ENCODE peak calls at places on chromosomes 13 and 19, in nine cellular contexts. G is mammary epithelial cell, B is endodermal cell, P is uterus, L is tibial artery, N is left ventricle myocardium inferior, F is mucosa of descending colon, X is fibroblast of lung, T is hepatocyte. U is an unnamed sample. For H3K4me1, the result is how much of the 10 kb centered on the place peaks cover.

GRCh38 chr13:39038569-39038898 is 278 bp downstream of the NHLRC3 start:
- DNase-seq in L (no peak), P (peak), X (no peak), G (peak), B (no peak), T (no peak), N (no peak), F (peak), U (no peak)

GRCh38 chr13:58573742-58574141 is 942.2 kb downstream of the PCDH17 start:
- DNase-seq in L (no peak), T (no peak), N (no peak), G (no peak), F (no peak), X (no peak), P (no peak), B (no peak), U (no peak)

GRCh38 chr19:32875428-32875827 is 5.9 kb upstream of the SLC7A9 start:
- DNase-seq in X (no peak), T (no peak), B (peak), F (peak), N (no peak), G (no peak), L (no peak), P (no peak), U (no peak)

GRCh38 chr13:44626176-44626575 is 50.0 kb upstream of the TSC22D1 start:
- DNase-seq in G (no peak), B (no peak), X (no peak), N (no peak), P (no peak), T (no peak), L (no peak), F (no peak), U (no peak)

GRCh38 chr13:110216403-110217041 is 90.4 kb downstream of the COL4A1 start:
- DNase-seq in L (no peak), F (no peak), N (no peak), G (no peak), X (peak), T (no peak), P (peak), B (no peak), U (no peak)

GRCh38 chr13:114111577-114111976 is 20.8 kb downstream of the RASA3 start:
- DNase-seq in F (peak), N (no peak), B (peak), T (no peak), X (peak), G (no peak), P (peak), L (peak), U (no peak)

GRCh38 chr19:7762719-7763293 is at the start of gene CLEC4M:
- DNase-seq in L (no peak), T (no peak), N (no peak), P (no peak), F (no peak), B (peak), G (no peak), X (no peak), U (no peak)

GRCh38 chr19:10173527-10173926 is 21.2 kb downstream of the DNMT1 start:
- DNase-seq in P (no peak), G (peak), F (no peak), L (no peak), T (no peak), X (peak), B (no peak), N (no peak), U (no peak)

GRCh38 chr19:31344403-31344802 is 4.8 kb downstream of the TSHZ3 start:
- DNase-seq in P (peak), F (no peak), L (no peak), N (no peak), G (no peak), X (no peak), B (peak), T (no peak), U (no peak)

GRCh38 chr13:21371011-21371410 is 88.1 kb downstream of the ZDHHC20 start:
- DNase-seq in B (no peak), X (peak), P (no peak), T (no peak), F (no peak), G (no peak), L (no peak), N (no peak), U (peak)

GRCh38 chr13:95245072-95245471 is 56.2 kb downstream of the ABCC4 start:
- DNase-seq in L (no peak), G (no peak), P (no peak), X (no peak), F (no peak), B (no peak), N (no peak), T (no peak), U (no peak)

GRCh38 chr13:57633950-57634828 is 2.6 kb downstream of the PCDH17 start:
- DNase-seq in X (no peak), B (peak), L (peak), G (no peak), T (peak), N (no peak), F (no peak), P (no peak), U (no peak)

GRCh38 chr19:3576696-3577443 is 4.1 kb downstream of the HMG20B start:
- DNase-seq in L (no peak), B (peak), F (peak), P (peak), N (peak), T (peak), X (peak), G (no peak), U (peak)

GRCh38 chr13:20188649-20189553 is 3.8 kb downstream of the GJB2 start:
- DNase-seq in L (no peak), N (no peak), P (no peak), X (no peak), F (peak), T (no peak), G (no peak), B (peak), U (no peak)

GRCh38 chr13:93098972-93099371 is 127.6 kb upstream of the GPC6 start:
- DNase-seq in F (no peak), T (peak), G (no peak), X (no peak), P (no peak), N (no peak), L (no peak), B (no peak), U (no peak)

GRCh38 chr13:112073245-112074138 is 6.5 kb downstream of the SOX1 start:
- DNase-seq in N (no peak), G (no peak), L (no peak), B (peak), T (no peak), F (no peak), X (no peak), P (no peak), U (peak)

GRCh38 chr13:108495686-108496363 is 133.6 kb upstream of the MYO16 start:
- DNase-seq in G (no peak), X (peak), P (no peak), L (no peak), B (peak), N (no peak), F (no peak), T (peak), U (peak)

GRCh38 chr13:48402325-48402962 is 10.5 kb downstream of the LPAR6 start:
- DNase-seq in N (no peak), F (no peak), X (no peak), T (no peak), L (no peak), G (peak), P (no peak), B (no peak), U (no peak)

GRCh38 chr19:36488816-36489138 is 584 bp downstream of the ZNF566 start:
- DNase-seq in F (no peak), P (no peak), T (peak), G (no peak), N (no peak), B (no peak), L (peak), X (peak), U (peak)

GRCh38 chr13:41107584-41108014 is 25.0 kb downstream of the KBTBD6 start:
- DNase-seq in N (no peak), F (no peak), L (no peak), X (no peak), T (no peak), P (no peak), B (peak), G (no peak), U (no peak)

GRCh38 chr19:8673281-8673891 is 25.2 kb downstream of the ACTL9 start:
- DNase-seq in L (no peak), N (no peak), P (no peak), X (no peak), B (no peak), G (no peak), T (no peak), F (no peak), U (no peak)

GRCh38 chr19:48999481-49000325 is 6.0 kb downstream of the RUVBL2 start:
- DNase-seq in T (peak), B (peak), G (peak), X (peak), N (peak), P (no peak), F (no peak), L (no peak), U (peak)

GRCh38 chr13:49314344-49314882 is 66.7 kb downstream of the CDADC1 start:
- DNase-seq in X (no peak), T (no peak), F (no peak), L (no peak), P (no peak), N (no peak), B (no peak), G (no peak), U (peak)

GRCh38 chr13:23512762-23513395 is 57.3 kb upstream of the TNFRSF19 start:
- DNase-seq in P (no peak), B (no peak), L (no peak), N (no peak), G (no peak), F (no peak), T (no peak), X (no peak), U (no peak)
- TF ChIP-seq CTCF in P (no peak), B (peak), L (no peak), N (no peak), G (peak), F (no peak), T (no peak), X (no peak), U (peak)

GRCh38 chr13:63873936-63874335 is 2458.3 kb upstream of the PCDH20 start:
- DNase-seq in X (no peak), L (no peak), G (no peak), N (no peak), T (no peak), B (no peak), P (no peak), F (no peak), U (no peak)
- H3K4me1 ChIP-seq in X (under half), L (under half), G (under half), N (under half), T (under half), B (under half), P (under half), F (under half), U (under half)

DNA sequence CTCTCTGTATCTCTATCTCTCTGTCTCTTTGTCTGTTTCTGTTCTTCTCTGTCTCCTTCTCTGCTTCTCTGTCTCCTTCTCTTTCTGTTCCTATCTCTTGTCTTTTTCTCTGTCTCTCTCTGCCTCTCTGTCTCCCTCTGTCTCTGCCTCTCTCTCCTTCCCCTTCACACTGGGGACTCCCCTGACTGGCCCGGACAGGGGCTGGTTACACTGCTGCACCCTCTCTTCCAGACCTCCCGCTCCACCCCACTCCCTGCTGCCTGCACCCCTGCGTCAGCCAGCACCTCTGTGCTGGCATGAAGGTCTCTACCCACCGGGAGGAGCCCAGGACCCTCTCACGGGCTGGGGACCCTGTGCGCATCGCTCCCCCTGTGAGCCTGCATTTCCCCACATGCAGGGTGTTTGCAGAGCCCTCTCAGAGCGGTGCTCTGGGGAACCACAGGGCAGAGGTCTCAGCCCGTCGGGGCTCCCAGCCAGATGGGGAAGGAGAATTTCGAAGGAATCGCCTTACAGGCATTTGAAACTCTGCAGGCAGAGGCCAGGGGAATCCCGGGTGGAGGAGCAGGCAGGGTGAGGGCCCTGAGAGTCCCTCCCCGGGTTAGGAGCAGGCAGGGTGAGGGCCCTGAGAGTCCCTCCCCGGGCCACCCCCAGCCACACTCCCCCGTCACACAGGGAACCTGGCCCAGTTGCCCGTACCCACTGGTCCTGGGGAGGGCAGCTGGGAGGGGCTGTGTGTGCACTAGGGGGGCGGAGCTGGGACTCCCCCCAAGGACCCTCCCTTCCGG is 16.1 kb upstream of the TCF3 start:
- DNase-seq in P (no peak), G (no peak), F (peak), N (no peak), T (peak), L (no peak), B (peak), X (peak), U (peak)
- H3K4me3 ChIP-seq in P (no peak), G (no peak), F (no peak), N (no peak), T (no peak), L (no peak), B (no peak), X (no peak), U (no peak)

GRCh38 chr19:58338336-58338735 is 11.5 kb downstream of the ZSCAN22 start:
- DNase-seq in T (no peak), F (no peak), N (no peak), P (no peak), X (no peak), G (no peak), L (no peak), B (no peak), U (no peak)

GRCh38 chr19:58335630-58336029 is 8.8 kb downstream of the ZSCAN22 start:
- DNase-seq in G (no peak), N (no peak), B (no peak), L (no peak), F (no peak), T (no peak), X (no peak), P (no peak), U (no peak)

GRCh38 chr19:58336216-58336615 is 9.4 kb downstream of the ZSCAN22 start:
- DNase-seq in F (no peak), T (no peak), B (no peak), G (no peak), X (no peak), L (no peak), P (no peak), N (no peak), U (no peak)

GRCh38 chr19:58336820-58337219 is 10.0 kb downstream of the ZSCAN22 start:
- DNase-seq in B (no peak), N (no peak), P (no peak), F (no peak), X (no peak), T (no peak), L (no peak), G (no peak), U (no peak)

GRCh38 chr19:58338825-58339558 is 12.2 kb downstream of the ZSCAN22 start:
- DNase-seq in N (no peak), P (no peak), G (peak), T (no peak), B (peak), X (no peak), L (no peak), F (no peak), U (no peak)
- TF ChIP-seq CTCF in N (no peak), P (no peak), G (no peak), T (no peak), B (peak), X (no peak), L (no peak), F (no peak), U (no peak)

GRCh38 chr19:2454199-2454961 is 2.4 kb downstream of the LMNB2 start:
- DNase-seq in F (no peak), G (no peak), N (no peak), X (no peak), T (no peak), L (no peak), P (no peak), B (no peak), U (no peak)
- H3K4me1 ChIP-seq in F (under half), G (under half), N (under half), X (under half), T (under half), L (under half), P (under half), B (under half), U (under half)

GRCh38 chr13:51541037-51541436 is 43.2 kb upstream of the WDFY2 start:
- DNase-seq in X (no peak), T (peak), F (no peak), N (no peak), P (no peak), G (no peak), B (no peak), L (no peak), U (no peak)

GRCh38 chr13:51539887-51540286 is 44.4 kb upstream of the WDFY2 start:
- DNase-seq in P (no peak), F (no peak), X (peak), B (no peak), L (no peak), N (no peak), G (no peak), T (no peak), U (peak)

GRCh38 chr13:51538626-51539179 is 45.6 kb upstream of the WDFY2 start:
- DNase-seq in N (no peak), F (no peak), G (no peak), B (no peak), T (no peak), P (no peak), L (no peak), X (no peak), U (no peak)

GRCh38 chr13:51542358-51542972 is 41.8 kb upstream of the WDFY2 start:
- DNase-seq in P (peak), F (no peak), G (no peak), N (no peak), B (no peak), L (no peak), X (peak), T (no peak), U (peak)

DNA sequence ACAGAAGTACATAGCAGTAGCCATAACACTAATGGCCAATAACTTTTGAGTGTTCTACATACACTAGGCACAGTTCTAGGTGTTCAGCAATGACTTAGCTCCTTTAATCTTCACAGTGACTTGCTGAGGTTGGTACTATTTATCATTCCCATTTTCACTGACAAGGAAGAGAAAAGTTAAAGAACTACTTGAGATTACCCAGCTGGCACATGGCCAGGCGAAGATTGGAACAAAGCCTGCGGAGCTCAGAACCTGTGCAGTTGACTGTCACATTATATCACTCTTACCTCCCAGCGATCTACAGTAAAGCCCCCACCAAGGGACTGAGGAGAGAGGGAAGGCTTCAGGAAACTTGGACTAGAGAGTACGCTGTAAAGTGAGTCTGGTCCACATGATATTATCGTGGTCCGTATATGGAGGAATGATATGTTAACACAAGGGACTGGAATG is 42.4 kb upstream of the WDFY2 start:
- DNase-seq in P (peak), T (no peak), B (no peak), N (peak), F (no peak), L (no peak), X (no peak), G (no peak), U (peak)
- H3K4me3 ChIP-seq in P (no peak), T (no peak), B (no peak), N (no peak), F (no peak), L (no peak), X (no peak), G (no peak), U (no peak)